ENCODE peak calls at places on chromosomes 12 and 14, in five cellular contexts. N is stomach, H is gastrocnemius medialis, U is HCT116, I is uterus. Z is an unnamed sample.

GRCh38 chr12:121693155-121693554 is 19.4 kb upstream of the TMEM120B start:
- DNase-seq in N (no peak), H (no peak), U (no peak), I (no peak), Z (no peak)

GRCh38 chr14:22314183-22314820 is 274.7 kb downstream of the DAD1 start:
- DNase-seq in N (no peak), H (no peak), U (peak), I (peak), Z (no peak)

GRCh38 chr14:50937325-50937724 is 7.0 kb downstream of the PYGL start:
- DNase-seq in N (no peak), H (no peak), U (no peak), I (no peak), Z (no peak)

GRCh38 chr14:100147181-100147631 is 12.2 kb downstream of the DEGS2 start:
- DNase-seq in N (no peak), H (no peak), U (no peak), I (no peak), Z (no peak)

GRCh38 chr12:19630536-19630935 is 191.2 kb downstream of the AEBP2 start:
- DNase-seq in N (no peak), H (no peak), U (no peak), I (no peak), Z (no peak)

GRCh38 chr12:67535176-67535575 is 113.4 kb upstream of the DYRK2 start:
- DNase-seq in N (no peak), H (no peak), U (no peak), I (no peak), Z (no peak)

GRCh38 chr12:56979628-56980027 is 22.2 kb upstream of the RDH16 start:
- DNase-seq in N (no peak), H (no peak), U (no peak), I (no peak), Z (no peak)

GRCh38 chr12:54935235-54935951 is 49.2 kb downstream of the TESPA1 start:
- DNase-seq in N (no peak), H (no peak), U (peak), I (no peak), Z (no peak)

GRCh38 chr12:66755727-66756395 is 77.0 kb upstream of the GRIP1 start:
- DNase-seq in N (no peak), H (no peak), U (no peak), I (no peak), Z (no peak)

GRCh38 chr14:89810101-89810500 is 144.4 kb downstream of the EFCAB11 start:
- DNase-seq in N (no peak), H (no peak), U (no peak), I (no peak), Z (no peak)

GRCh38 chr14:29264865-29265264 is 498.3 kb downstream of the FOXG1 start:
- DNase-seq in N (no peak), H (no peak), U (no peak), I (no peak), Z (no peak)

GRCh38 chr12:108623577-108623976 is 10.1 kb downstream of the SELPLG start:
- DNase-seq in N (no peak), H (no peak), U (no peak), I (no peak), Z (no peak)

GRCh38 chr12:18415227-18415626 is 153.9 kb downstream of the PIK3C2G start:
- DNase-seq in N (no peak), H (no peak), U (no peak), I (no peak), Z (no peak)

GRCh38 chr14:75042040-75042439 is 9.2 kb downstream of the MLH3 start:
- DNase-seq in N (no peak), H (no peak), U (no peak), I (no peak), Z (no peak)

GRCh38 chr14:94582851-94583250 is 1.6 kb downstream of the SERPINA5 start:
- DNase-seq in N (no peak), H (no peak), U (no peak), I (no peak), Z (no peak)

GRCh38 chr12:107207931-107208515 is 114.7 kb upstream of the CRY1 start:
- DNase-seq in N (no peak), H (no peak), U (no peak), I (no peak), Z (no peak)

GRCh38 chr14:29043751-29044150 is 277.2 kb downstream of the FOXG1 start:
- DNase-seq in N (no peak), H (no peak), U (no peak), I (no peak), Z (no peak)

GRCh38 chr12:96425973-96426372 is 25.7 kb upstream of the CDK17 start:
- DNase-seq in N (no peak), H (peak), U (no peak), I (no peak), Z (no peak)

GRCh38 chr14:50830932-50831703 is at the start of gene NIN:
- DNase-seq in N (peak), H (peak), U (no peak), I (peak), Z (peak)

GRCh38 chr14:51616724-51617409 is 34.8 kb upstream of the FRMD6 start:
- DNase-seq in N (peak), H (no peak), U (peak), I (no peak), Z (no peak)

GRCh38 chr12:112525426-112525809 is 106.7 kb downstream of the PTPN11 start:
- DNase-seq in N (no peak), H (no peak), U (no peak), I (no peak), Z (no peak)

GRCh38 chr12:77116277-77116676 is 50.9 kb upstream of the E2F7 start:
- DNase-seq in N (no peak), H (no peak), U (no peak), I (no peak), Z (no peak)

GRCh38 chr12:12425616-12426015 is 68.7 kb downstream of the BORCS5 start:
- DNase-seq in N (no peak), H (no peak), U (no peak), I (no peak), Z (no peak)

GRCh38 chr14:60183138-60183537 is 17.9 kb upstream of the DHRS7 start:
- DNase-seq in N (no peak), H (no peak), U (no peak), I (no peak), Z (no peak)

GRCh38 chr14:89455412-89455811 is 38.4 kb upstream of the FOXN3 start:
- DNase-seq in N (peak), H (no peak), U (no peak), I (no peak), Z (no peak)

GRCh38 chr12:105104762-105105161 is 2.8 kb upstream of the WASHC4 start:
- DNase-seq in N (no peak), H (no peak), U (no peak), I (no peak), Z (no peak)

GRCh38 chr12:120314220-120314619 is 12.1 kb downstream of the SIRT4 start:
- DNase-seq in N (no peak), H (no peak), U (no peak), I (no peak), Z (no peak)

GRCh38 chr14:58947816-58948440 is 240.5 kb upstream of the DAAM1 start:
- DNase-seq in N (no peak), H (no peak), U (no peak), I (no peak), Z (no peak)

GRCh38 chr12:111792155-111792876 is 25.6 kb downstream of the ALDH2 start:
- DNase-seq in N (peak), H (peak), U (no peak), I (peak), Z (no peak)

GRCh38 chr14:86057018-86057667 is 527.2 kb downstream of the FLRT2 start:
- DNase-seq in N (no peak), H (no peak), U (no peak), I (no peak), Z (no peak)

GRCh38 chr14:102095231-102095870 is 8.5 kb upstream of the HSP90AA1 start:
- DNase-seq in N (no peak), H (no peak), U (no peak), I (no peak), Z (no peak)

GRCh38 chr12:114371250-114371649 is 34.7 kb downstream of the TBX5 start:
- DNase-seq in N (no peak), H (no peak), U (no peak), I (no peak), Z (no peak)

GRCh38 chr14:25009891-25010290 is 40.1 kb downstream of the STXBP6 start:
- DNase-seq in N (no peak), H (no peak), U (no peak), I (no peak), Z (no peak)

DNA sequence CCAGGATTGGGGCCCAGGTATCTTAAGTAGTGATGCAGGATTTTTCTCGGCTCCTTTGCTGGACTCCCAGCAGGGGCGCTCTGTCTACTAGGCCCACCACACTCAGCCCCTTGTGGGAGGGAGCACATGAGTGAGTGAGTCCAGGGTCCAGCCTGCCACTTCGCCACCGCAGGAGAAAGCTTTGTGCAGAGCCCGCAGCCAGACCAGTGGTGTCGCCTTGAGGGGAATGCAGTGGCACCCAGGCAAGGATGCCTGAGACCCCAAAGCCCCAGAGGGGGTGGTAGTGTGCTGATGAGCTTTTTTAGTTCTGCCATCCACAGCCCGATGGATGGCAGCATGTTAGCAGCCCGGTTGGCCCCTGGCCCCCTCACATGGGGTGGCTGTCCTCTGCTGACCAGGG is 5.4 kb upstream of the MRPS35 start:
- DNase-seq in N (no peak), H (no peak), U (no peak), I (no peak), Z (no peak)
- TF ChIP-seq POLR2A in N (no peak), H (no peak), U (no peak), I (no peak), Z (no peak)

GRCh38 chr14:77028384-77029246 is at the start of gene IRF2BPL:
- DNase-seq in N (peak), H (peak), U (peak), I (peak), Z (peak)

GRCh38 chr14:77025744-77026165 is 2.8 kb downstream of the IRF2BPL start:
- DNase-seq in N (no peak), H (peak), U (no peak), I (no peak), Z (no peak)

GRCh38 chr14:77026166-77026929 is 2.2 kb downstream of the IRF2BPL start:
- DNase-seq in N (peak), H (peak), U (no peak), I (peak), Z (no peak)

GRCh38 chr14:77026930-77027537 is 1.5 kb downstream of the IRF2BPL start:
- DNase-seq in N (peak), H (no peak), U (no peak), I (peak), Z (no peak)

DNA sequence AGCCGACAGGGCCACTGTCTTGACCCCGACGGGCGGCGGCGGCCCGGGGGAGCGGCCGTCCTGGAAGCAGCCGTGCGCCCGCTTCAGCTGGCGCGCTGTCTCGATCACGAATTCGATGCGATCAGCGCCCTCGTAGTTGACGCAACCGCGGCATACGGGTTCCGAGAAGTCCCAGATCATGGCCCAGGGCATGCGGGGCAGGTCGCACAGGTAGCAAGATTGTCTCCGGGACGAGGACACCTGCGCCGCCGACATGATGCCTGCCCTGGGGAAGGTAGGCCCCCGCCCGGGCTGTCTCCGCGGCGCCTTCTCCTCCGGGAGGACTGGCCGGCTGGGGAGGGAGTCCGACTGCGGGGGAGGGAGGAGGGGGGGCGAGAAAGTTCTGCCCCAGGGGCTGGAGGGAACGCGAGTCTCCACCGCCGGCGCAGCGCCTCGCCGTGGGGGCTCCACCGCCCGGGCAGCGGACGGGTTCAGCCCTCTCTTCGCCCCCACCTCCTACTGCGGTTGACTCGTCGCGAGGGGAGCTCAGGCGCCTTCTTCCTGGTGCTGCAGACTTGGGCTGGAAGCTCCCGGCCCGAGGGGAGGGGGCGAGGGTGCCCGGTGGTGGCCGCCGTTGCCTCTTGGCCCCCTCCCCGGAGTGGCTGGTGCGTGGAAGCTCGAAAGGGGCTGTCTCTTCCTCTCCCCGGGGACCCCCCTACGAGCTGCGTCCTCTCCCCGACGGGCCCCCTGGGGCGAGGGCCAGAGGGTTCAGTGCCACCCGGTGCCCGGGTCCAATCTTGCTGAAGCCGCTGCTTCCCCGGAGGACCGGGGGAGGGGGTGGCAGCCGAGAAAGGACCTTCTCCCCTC is 747 bp downstream of the IRF2BPL start:
- DNase-seq in N (peak), H (peak), U (no peak), I (peak), Z (peak)
- TF ChIP-seq POLR2A in N (no peak), H (peak), U (no peak), I (peak), Z (no peak)

GRCh38 chr12:51924551-51925399 is 17.5 kb downstream of the ACVRL1 start:
- DNase-seq in N (no peak), H (no peak), U (no peak), I (no peak), Z (peak)
- TF ChIP-seq POLR2A in N (no peak), H (no peak), U (no peak), I (no peak), Z (no peak)

GRCh38 chr12:94172031-94172430 is 23.7 kb downstream of the PLXNC1 start:
- DNase-seq in N (no peak), H (no peak), U (no peak), I (no peak), Z (no peak)
- TF ChIP-seq POLR2A in N (no peak), H (no peak), U (no peak), I (no peak), Z (no peak)

DNA sequence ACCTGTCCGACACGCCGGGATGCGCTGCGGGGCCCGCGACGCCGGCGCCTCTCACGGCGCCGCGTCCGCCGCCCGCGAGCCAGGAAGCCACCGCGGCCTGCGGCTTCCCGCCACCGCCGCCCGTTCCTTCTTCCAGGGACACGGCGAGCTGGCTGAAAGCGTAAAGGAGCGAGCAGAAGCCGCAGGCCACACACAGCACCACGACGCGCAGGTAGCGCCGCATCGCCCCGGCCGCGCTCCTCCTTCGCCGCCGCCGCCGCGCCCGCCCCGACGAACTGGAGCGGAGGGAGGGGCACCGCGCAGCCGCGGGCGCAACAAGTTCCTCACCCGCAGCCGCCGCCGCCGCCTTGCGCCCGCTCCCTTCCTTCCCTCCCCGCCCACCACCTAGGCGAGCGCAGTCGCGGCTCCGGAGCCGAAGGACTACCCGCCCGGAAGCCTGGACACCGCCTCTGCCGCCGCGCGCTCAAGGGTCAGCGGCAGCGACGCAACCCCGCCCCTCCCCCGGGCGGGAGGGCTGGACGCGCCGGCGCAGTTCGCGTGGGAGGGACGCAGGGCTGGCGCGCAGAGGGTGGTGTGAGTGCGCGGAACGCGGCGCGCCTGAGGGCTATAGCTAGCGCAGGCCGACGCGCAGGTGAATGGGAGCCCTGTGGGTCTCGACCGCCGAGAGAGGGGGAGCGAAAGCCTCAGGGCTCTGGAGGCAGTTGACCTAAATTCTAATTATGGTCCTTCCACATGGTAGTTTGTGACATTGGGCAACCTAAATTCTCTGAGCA is at the start of gene GXYLT1:
- DNase-seq in N (peak), H (peak), U (peak), I (peak), Z (peak)
- TF ChIP-seq POLR2A in N (no peak), H (peak), U (peak), I (peak), Z (no peak)

Z was measured in lower leg skin.